ENCODE peak calls at places on chromosomes 5 and 9, in ten cellular contexts. One of them, this sample, is unnamed.
A peak's percentile ranks its signal among the peaks of the same experiment; 100 is the strongest.

GRCh38 chr5:60356716-60357115 is 343.2 kb downstream of the DEPDC1B start:
- DNase-seq in natural killer cell: no peak
- DNase-seq in heart left ventricle: no peak
- DNase-seq in esophagus squamous epithelium: no peak
- DNase-seq in foreskin fibroblast: no peak
- DNase-seq in nephron progenitor cell: no peak
- DNase-seq in AG04450: no peak
- DNase-seq in progenitor cell of endocrine pancreas: no peak
- DNase-seq in lung: no peak
- DNase-seq in PC-9: no peak
- DNase-seq in this sample: no peak

GRCh38 chr5:132238169-132238744 is 10.6 kb upstream of the P4HA2 start:
- DNase-seq in natural killer cell: peak; percentile 63
- DNase-seq in heart left ventricle: peak; percentile 69
- DNase-seq in esophagus squamous epithelium: no peak
- DNase-seq in foreskin fibroblast: peak; percentile 56
- DNase-seq in nephron progenitor cell: peak; percentile 88
- DNase-seq in AG04450: no peak
- DNase-seq in progenitor cell of endocrine pancreas: peak; percentile 73
- DNase-seq in lung: peak; percentile 77
- DNase-seq in PC-9: peak; percentile 57
- DNase-seq in this sample: peak; percentile 86

GRCh38 chr5:144549580-144549979 is 378.9 kb downstream of the KCTD16 start:
- DNase-seq in natural killer cell: no peak
- DNase-seq in heart left ventricle: no peak
- DNase-seq in esophagus squamous epithelium: no peak
- DNase-seq in foreskin fibroblast: peak; percentile 12
- DNase-seq in nephron progenitor cell: no peak
- DNase-seq in AG04450: peak; percentile 24
- DNase-seq in progenitor cell of endocrine pancreas: no peak
- DNase-seq in lung: peak; percentile 52
- DNase-seq in PC-9: no peak
- DNase-seq in this sample: no peak

GRCh38 chr5:7754997-7755596 is 95.8 kb downstream of the CFAP90 start:
- DNase-seq in natural killer cell: peak; percentile 17
- DNase-seq in heart left ventricle: no peak
- DNase-seq in esophagus squamous epithelium: no peak
- DNase-seq in foreskin fibroblast: peak; percentile 0
- DNase-seq in nephron progenitor cell: peak; percentile 78
- DNase-seq in AG04450: no peak
- DNase-seq in progenitor cell of endocrine pancreas: peak; percentile 56
- DNase-seq in lung: peak; percentile 52
- DNase-seq in PC-9: peak; percentile 55
- DNase-seq in this sample: peak; percentile 90

GRCh38 chr9:21015122-21015815 is 16.2 kb downstream of the HACD4 start:
- DNase-seq in natural killer cell: no peak
- DNase-seq in heart left ventricle: no peak
- DNase-seq in esophagus squamous epithelium: no peak
- DNase-seq in foreskin fibroblast: no peak
- DNase-seq in nephron progenitor cell: no peak
- DNase-seq in AG04450: no peak
- DNase-seq in progenitor cell of endocrine pancreas: no peak
- DNase-seq in lung: no peak
- DNase-seq in PC-9: no peak
- DNase-seq in this sample: no peak

GRCh38 chr9:88759374-88759773 is 224.4 kb downstream of the NXNL2 start:
- DNase-seq in natural killer cell: no peak
- DNase-seq in heart left ventricle: peak; percentile 5
- DNase-seq in esophagus squamous epithelium: no peak
- DNase-seq in foreskin fibroblast: no peak
- DNase-seq in nephron progenitor cell: no peak
- DNase-seq in AG04450: no peak
- DNase-seq in progenitor cell of endocrine pancreas: no peak
- DNase-seq in lung: no peak
- DNase-seq in PC-9: no peak
- DNase-seq in this sample: no peak

GRCh38 chr5:179198865-179199645 is 138.9 kb downstream of the ZNF354C start:
- DNase-seq in natural killer cell: no peak
- DNase-seq in heart left ventricle: no peak
- DNase-seq in esophagus squamous epithelium: no peak
- DNase-seq in foreskin fibroblast: no peak
- DNase-seq in nephron progenitor cell: peak; percentile 3
- DNase-seq in AG04450: no peak
- DNase-seq in progenitor cell of endocrine pancreas: no peak
- DNase-seq in lung: no peak
- DNase-seq in PC-9: no peak
- DNase-seq in this sample: peak; percentile 11

GRCh38 chr5:178462846-178463245 is 127.3 kb downstream of the COL23A1 start:
- DNase-seq in natural killer cell: no peak
- DNase-seq in heart left ventricle: no peak
- DNase-seq in esophagus squamous epithelium: no peak
- DNase-seq in foreskin fibroblast: no peak
- DNase-seq in nephron progenitor cell: peak; percentile 41
- DNase-seq in AG04450: no peak
- DNase-seq in progenitor cell of endocrine pancreas: no peak
- DNase-seq in lung: no peak
- DNase-seq in PC-9: no peak
- DNase-seq in this sample: no peak

GRCh38 chr9:76699966-76700365 is 64.3 kb upstream of the PCA3 start:
- DNase-seq in natural killer cell: no peak
- DNase-seq in heart left ventricle: no peak
- DNase-seq in esophagus squamous epithelium: no peak
- DNase-seq in foreskin fibroblast: peak; percentile 58
- DNase-seq in nephron progenitor cell: no peak
- DNase-seq in AG04450: peak; percentile 13
- DNase-seq in progenitor cell of endocrine pancreas: no peak
- DNase-seq in lung: no peak
- DNase-seq in PC-9: no peak
- DNase-seq in this sample: no peak

GRCh38 chr5:83589786-83590185 is 118.2 kb downstream of the VCAN start:
- DNase-seq in natural killer cell: no peak
- DNase-seq in heart left ventricle: no peak
- DNase-seq in esophagus squamous epithelium: no peak
- DNase-seq in foreskin fibroblast: no peak
- DNase-seq in nephron progenitor cell: no peak
- DNase-seq in AG04450: no peak
- DNase-seq in progenitor cell of endocrine pancreas: no peak
- DNase-seq in lung: no peak
- DNase-seq in PC-9: no peak
- DNase-seq in this sample: no peak

GRCh38 chr9:14346301-14346721 is 32.4 kb upstream of the NFIB start:
- DNase-seq in natural killer cell: no peak
- DNase-seq in heart left ventricle: peak; percentile 33
- DNase-seq in esophagus squamous epithelium: no peak
- DNase-seq in foreskin fibroblast: no peak
- DNase-seq in nephron progenitor cell: peak; percentile 48
- DNase-seq in AG04450: no peak
- DNase-seq in progenitor cell of endocrine pancreas: no peak
- DNase-seq in lung: no peak
- DNase-seq in PC-9: no peak
- DNase-seq in this sample: no peak

GRCh38 chr9:2120926-2121689 is 106.0 kb downstream of the SMARCA2 start:
- DNase-seq in natural killer cell: no peak
- DNase-seq in heart left ventricle: no peak
- DNase-seq in esophagus squamous epithelium: no peak
- DNase-seq in foreskin fibroblast: peak; percentile 20
- DNase-seq in nephron progenitor cell: no peak
- DNase-seq in AG04450: peak; percentile 11
- DNase-seq in progenitor cell of endocrine pancreas: no peak
- DNase-seq in lung: no peak
- DNase-seq in PC-9: no peak
- DNase-seq in this sample: no peak

GRCh38 chr9:98902925-98903324 is 40.8 kb upstream of the COL15A1 start:
- DNase-seq in natural killer cell: no peak
- DNase-seq in heart left ventricle: no peak
- DNase-seq in esophagus squamous epithelium: no peak
- DNase-seq in foreskin fibroblast: no peak
- DNase-seq in nephron progenitor cell: no peak
- DNase-seq in AG04450: no peak
- DNase-seq in progenitor cell of endocrine pancreas: no peak
- DNase-seq in lung: no peak
- DNase-seq in PC-9: no peak
- DNase-seq in this sample: no peak

GRCh38 chr5:180787711-180788431 is 14.7 kb downstream of the MGAT1 start:
- DNase-seq in natural killer cell: no peak
- DNase-seq in heart left ventricle: no peak
- DNase-seq in esophagus squamous epithelium: no peak
- DNase-seq in foreskin fibroblast: no peak
- DNase-seq in nephron progenitor cell: no peak
- DNase-seq in AG04450: no peak
- DNase-seq in progenitor cell of endocrine pancreas: no peak
- DNase-seq in lung: no peak
- DNase-seq in PC-9: no peak
- DNase-seq in this sample: no peak

GRCh38 chr9:134624119-134624826 is 17.3 kb upstream of the COL5A1 start:
- DNase-seq in natural killer cell: no peak
- DNase-seq in heart left ventricle: no peak
- DNase-seq in esophagus squamous epithelium: no peak
- DNase-seq in foreskin fibroblast: peak; percentile 66
- DNase-seq in nephron progenitor cell: no peak
- DNase-seq in AG04450: no peak
- DNase-seq in progenitor cell of endocrine pancreas: no peak
- DNase-seq in lung: no peak
- DNase-seq in PC-9: no peak
- DNase-seq in this sample: no peak

GRCh38 chr5:74617203-74617602 is 23.3 kb downstream of the ENC1 start:
- DNase-seq in natural killer cell: no peak
- DNase-seq in heart left ventricle: no peak
- DNase-seq in esophagus squamous epithelium: no peak
- DNase-seq in foreskin fibroblast: no peak
- DNase-seq in nephron progenitor cell: no peak
- DNase-seq in AG04450: no peak
- DNase-seq in progenitor cell of endocrine pancreas: no peak
- DNase-seq in lung: no peak
- DNase-seq in PC-9: peak; percentile 16
- DNase-seq in this sample: no peak

GRCh38 chr5:139272471-139273321 is 20.8 kb upstream of the MATR3 start:
- DNase-seq in natural killer cell: no peak
- DNase-seq in heart left ventricle: no peak
- DNase-seq in esophagus squamous epithelium: no peak
- DNase-seq in foreskin fibroblast: peak; percentile 57
- DNase-seq in nephron progenitor cell: no peak
- DNase-seq in AG04450: no peak
- DNase-seq in progenitor cell of endocrine pancreas: no peak
- DNase-seq in lung: no peak
- DNase-seq in PC-9: no peak
- DNase-seq in this sample: no peak

GRCh38 chr5:125894383-125894782 is 528.8 kb upstream of the GRAMD2B start:
- DNase-seq in natural killer cell: no peak
- DNase-seq in heart left ventricle: peak; percentile 21
- DNase-seq in esophagus squamous epithelium: no peak
- DNase-seq in foreskin fibroblast: no peak
- DNase-seq in nephron progenitor cell: no peak
- DNase-seq in AG04450: no peak
- DNase-seq in progenitor cell of endocrine pancreas: no peak
- DNase-seq in lung: no peak
- DNase-seq in PC-9: no peak
- DNase-seq in this sample: no peak

GRCh38 chr5:36073595-36074216 is 7.0 kb upstream of the UGT3A2 start:
- DNase-seq in natural killer cell: no peak
- DNase-seq in heart left ventricle: no peak
- DNase-seq in esophagus squamous epithelium: no peak
- DNase-seq in foreskin fibroblast: no peak
- DNase-seq in nephron progenitor cell: no peak
- DNase-seq in AG04450: no peak
- DNase-seq in progenitor cell of endocrine pancreas: no peak
- DNase-seq in lung: no peak
- DNase-seq in PC-9: no peak
- DNase-seq in this sample: no peak

DNA sequence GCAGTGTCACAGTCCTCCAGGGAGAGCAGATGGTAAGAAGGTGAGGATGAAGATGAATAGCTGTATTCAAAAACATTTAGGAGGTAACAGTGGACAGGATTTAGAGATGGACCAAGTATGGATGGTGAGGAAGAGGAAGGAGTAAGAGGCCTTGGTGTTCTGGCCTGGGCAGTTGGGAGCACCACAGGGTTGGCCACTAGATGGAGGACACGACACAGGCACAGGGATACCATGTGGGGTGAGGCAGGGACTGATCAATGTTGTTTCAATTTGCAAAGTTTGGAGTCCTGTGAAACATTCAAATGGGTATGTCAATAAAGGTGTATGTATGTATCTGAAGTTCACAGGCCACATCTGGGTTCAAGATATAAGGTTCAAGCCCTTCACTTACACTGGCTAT is 141.1 kb upstream of the RASEF start:
- DNase-seq in natural killer cell: no peak
- DNase-seq in heart left ventricle: no peak
- DNase-seq in esophagus squamous epithelium: no peak
- DNase-seq in foreskin fibroblast: no peak
- DNase-seq in nephron progenitor cell: no peak
- DNase-seq in AG04450: no peak
- DNase-seq in progenitor cell of endocrine pancreas: no peak
- DNase-seq in lung: no peak
- DNase-seq in PC-9: no peak
- DNase-seq in this sample: no peak
- TF ChIP-seq CTCF in natural killer cell: no peak
- TF ChIP-seq CTCF in heart left ventricle: peak; percentile 9
- TF ChIP-seq CTCF in esophagus squamous epithelium: no peak
- TF ChIP-seq CTCF in foreskin fibroblast: no peak
- TF ChIP-seq CTCF in nephron progenitor cell: no peak
- TF ChIP-seq CTCF in AG04450: no peak
- TF ChIP-seq CTCF in progenitor cell of endocrine pancreas: peak; percentile 36
- TF ChIP-seq CTCF in lung: no peak
- TF ChIP-seq CTCF in PC-9: peak; percentile 56
- TF ChIP-seq CTCF in this sample: no peak

GRCh38 chr9:120418315-120418714 is 161.7 kb downstream of the CDK5RAP2 start:
- DNase-seq in natural killer cell: no peak
- DNase-seq in heart left ventricle: no peak
- DNase-seq in esophagus squamous epithelium: no peak
- DNase-seq in foreskin fibroblast: no peak
- DNase-seq in nephron progenitor cell: no peak
- DNase-seq in AG04450: no peak
- DNase-seq in progenitor cell of endocrine pancreas: no peak
- DNase-seq in lung: no peak
- DNase-seq in PC-9: no peak
- DNase-seq in this sample: no peak
- TF ChIP-seq CTCF in natural killer cell: no peak
- TF ChIP-seq CTCF in heart left ventricle: no peak
- TF ChIP-seq CTCF in esophagus squamous epithelium: no peak
- TF ChIP-seq CTCF in foreskin fibroblast: no peak
- TF ChIP-seq CTCF in nephron progenitor cell: no peak
- TF ChIP-seq CTCF in AG04450: no peak
- TF ChIP-seq CTCF in progenitor cell of endocrine pancreas: no peak
- TF ChIP-seq CTCF in lung: no peak
- TF ChIP-seq CTCF in PC-9: no peak
- TF ChIP-seq CTCF in this sample: no peak

GRCh38 chr9:35599763-35600604 is 5.1 kb upstream of the TESK1 start:
- DNase-seq in natural killer cell: no peak
- DNase-seq in heart left ventricle: no peak
- DNase-seq in esophagus squamous epithelium: no peak
- DNase-seq in foreskin fibroblast: no peak
- DNase-seq in nephron progenitor cell: no peak
- DNase-seq in AG04450: no peak
- DNase-seq in progenitor cell of endocrine pancreas: no peak
- DNase-seq in lung: no peak
- DNase-seq in PC-9: no peak
- DNase-seq in this sample: no peak
- TF ChIP-seq CTCF in natural killer cell: no peak
- TF ChIP-seq CTCF in heart left ventricle: no peak
- TF ChIP-seq CTCF in esophagus squamous epithelium: no peak
- TF ChIP-seq CTCF in foreskin fibroblast: no peak
- TF ChIP-seq CTCF in nephron progenitor cell: no peak
- TF ChIP-seq CTCF in AG04450: peak; percentile 16
- TF ChIP-seq CTCF in progenitor cell of endocrine pancreas: peak; percentile 9
- TF ChIP-seq CTCF in lung: no peak
- TF ChIP-seq CTCF in PC-9: no peak
- TF ChIP-seq CTCF in this sample: no peak

GRCh38 chr5:150163547-150164059 is 3.0 kb upstream of the CDX1 start:
- DNase-seq in natural killer cell: no peak
- DNase-seq in heart left ventricle: peak; percentile 82
- DNase-seq in esophagus squamous epithelium: no peak
- DNase-seq in foreskin fibroblast: no peak
- DNase-seq in nephron progenitor cell: peak; percentile 67
- DNase-seq in AG04450: no peak
- DNase-seq in progenitor cell of endocrine pancreas: no peak
- DNase-seq in lung: no peak
- DNase-seq in PC-9: no peak
- DNase-seq in this sample: peak; percentile 83
- TF ChIP-seq CTCF in natural killer cell: no peak
- TF ChIP-seq CTCF in heart left ventricle: no peak
- TF ChIP-seq CTCF in esophagus squamous epithelium: no peak
- TF ChIP-seq CTCF in foreskin fibroblast: no peak
- TF ChIP-seq CTCF in nephron progenitor cell: no peak
- TF ChIP-seq CTCF in AG04450: peak; percentile 30
- TF ChIP-seq CTCF in progenitor cell of endocrine pancreas: no peak
- TF ChIP-seq CTCF in lung: no peak
- TF ChIP-seq CTCF in PC-9: no peak
- TF ChIP-seq CTCF in this sample: no peak

This sample was measured in glutamatergic neuron.